ENCODE peak calls at places on chromosomes 12 and 14, in seven cellular contexts. P is A172, D is heart right ventricle, Z is AG09319, C is WTC11, B is nucleus accumbens, Q is HS-5. V is an unnamed sample.

GRCh38 chr12:119258149-119258548 is 76.4 kb upstream of the CCDC60 start:
- DNase-seq in B (no peak), D (no peak), Z (no peak), C (no peak), P (no peak), Q (no peak), V (no peak)

GRCh38 chr12:53327435-53328042 is 6.1 kb upstream of the AAAS start:
- DNase-seq in Q (no peak), D (no peak), B (no peak), C (no peak), Z (no peak), P (no peak), V (no peak)

GRCh38 chr12:75724913-75725312 is 213.5 kb upstream of the KRR1 start:
- DNase-seq in D (no peak), C (no peak), Z (peak; percentile 83), P (peak; percentile 81), Q (peak; percentile 82), B (no peak), V (no peak)

GRCh38 chr14:90700928-90701776 is 115.1 kb downstream of the TTC7B start:
- DNase-seq in C (no peak), Q (no peak), B (no peak), D (no peak), Z (no peak), P (no peak), V (peak; percentile 62)

GRCh38 chr14:31420013-31420318 is 384 bp downstream of the HEATR5A start:
- DNase-seq in D (peak; percentile 72), C (peak; percentile 78), Q (no peak), Z (no peak), B (no peak), P (no peak), V (peak; percentile 67)

GRCh38 chr12:98574110-98574509 is 19.4 kb upstream of the SLC25A3 start:
- DNase-seq in Q (no peak), Z (no peak), B (no peak), P (no peak), D (no peak), C (no peak), V (no peak)

GRCh38 chr12:70549340-70550179 is 87.7 kb downstream of the PTPRB start:
- DNase-seq in Q (no peak), D (no peak), C (no peak), B (no peak), Z (no peak), P (no peak), V (no peak)

GRCh38 chr12:132222096-132222807 is 78.0 kb downstream of the NOC4L start:
- DNase-seq in P (peak; percentile 40), Q (peak; percentile 1), C (no peak), Z (no peak), B (no peak), D (no peak), V (no peak)

GRCh38 chr14:99627510-99628381 is 17.2 kb upstream of the HHIPL1 start:
- DNase-seq in Z (no peak), B (no peak), C (no peak), Q (no peak), P (no peak), D (no peak), V (no peak)

GRCh38 chr14:71121711-71122110 is 214.5 kb downstream of the PCNX1 start:
- DNase-seq in Z (no peak), C (no peak), D (no peak), B (no peak), Q (no peak), P (no peak), V (no peak)

GRCh38 chr14:28143340-28143739 is 623.2 kb upstream of the FOXG1 start:
- DNase-seq in P (no peak), C (no peak), Q (no peak), D (no peak), B (no peak), Z (no peak), V (no peak)

GRCh38 chr12:10901427-10901826 is 7.9 kb downstream of the TAS2R13 start:
- DNase-seq in P (no peak), D (no peak), B (no peak), C (no peak), Q (no peak), Z (no peak), V (no peak)

GRCh38 chr12:22459872-22460490 is 84.4 kb downstream of the C2CD5 start:
- DNase-seq in D (no peak), P (peak; percentile 30), Z (no peak), Q (no peak), B (no peak), C (no peak), V (no peak)

GRCh38 chr14:105495990-105496830 is 5.2 kb downstream of the TEDC1 start:
- DNase-seq in Q (no peak), D (peak; percentile 11), P (no peak), Z (no peak), B (no peak), C (peak; percentile 8), V (no peak)

GRCh38 chr14:64421166-64421565 is 33.0 kb downstream of the MTHFD1 start:
- DNase-seq in B (no peak), C (no peak), Q (no peak), P (peak; percentile 57), Z (peak; percentile 35), D (no peak), V (no peak)

GRCh38 chr12:9741726-9742125 is 8.8 kb upstream of the CLECL1 start:
- DNase-seq in D (no peak), Q (no peak), P (no peak), Z (no peak), B (no peak), C (no peak), V (no peak)

GRCh38 chr14:45679852-45680251 is 426.9 kb upstream of the MIS18BP1 start:
- DNase-seq in P (peak; percentile 85), D (no peak), Q (peak; percentile 83), B (no peak), C (no peak), Z (no peak), V (no peak)

GRCh38 chr12:100753837-100754236 is 40.7 kb upstream of the ANO4 start:
- DNase-seq in Q (no peak), C (no peak), Z (no peak), D (no peak), B (no peak), P (no peak), V (no peak)

GRCh38 chr14:68977741-68978549 is 1.2 kb downstream of the ACTN1 start:
- DNase-seq in B (no peak), Z (peak; percentile 93), P (peak; percentile 76), D (peak; percentile 62), Q (peak; percentile 72), C (peak; percentile 64), V (peak; percentile 87)

GRCh38 chr14:73467377-73467776 is 9.0 kb upstream of the NUMB start:
- DNase-seq in Q (no peak), P (no peak), D (no peak), B (no peak), C (no peak), Z (no peak), V (no peak)

GRCh38 chr12:49296836-49297694 is 2.1 kb downstream of the PRPH start:
- DNase-seq in C (peak; percentile 80), D (no peak), Z (no peak), B (no peak), Q (no peak), P (no peak), V (no peak)

GRCh38 chr14:101602466-101602840 is 41.2 kb downstream of the DIO3 start:
- DNase-seq in P (no peak), D (no peak), C (no peak), Z (no peak), B (no peak), Q (no peak), V (no peak)

GRCh38 chr12:104054681-104055346 is 4.8 kb upstream of the GLT8D2 start:
- DNase-seq in D (no peak), Z (no peak), C (no peak), Q (no peak), B (no peak), P (no peak), V (no peak)

GRCh38 chr12:15168279-15168678 is 52.9 kb downstream of the RERG start:
- DNase-seq in Z (no peak), Q (no peak), B (no peak), C (no peak), D (no peak), P (no peak), V (no peak)

GRCh38 chr14:58637040-58637390 is 747 bp upstream of the DACT1 start:
- DNase-seq in B (no peak), D (peak; percentile 25), P (peak; percentile 21), Q (no peak), Z (peak; percentile 71), C (no peak), V (peak; percentile 58)

GRCh38 chr14:56854325-56854724 is 44.0 kb upstream of the OTX2 start:
- DNase-seq in B (no peak), D (no peak), Z (no peak), P (no peak), C (no peak), Q (no peak), V (no peak)

GRCh38 chr12:113106361-113106760 is 29.2 kb downstream of the RASAL1 start:
- DNase-seq in B (no peak), Q (no peak), D (no peak), C (no peak), P (no peak), Z (no peak), V (no peak)

GRCh38 chr12:6460751-6461371 is 9.0 kb downstream of the TAPBPL start:
- DNase-seq in Z (no peak), P (no peak), C (peak; percentile 1), D (no peak), Q (no peak), B (no peak), V (no peak)

GRCh38 chr12:7375145-7375543 is 68.8 kb downstream of the CD163L1 start:
- DNase-seq in Z (no peak), C (no peak), P (no peak), Q (no peak), D (no peak), B (no peak), V (no peak)

GRCh38 chr14:90883782-90884181 is 67.6 kb upstream of the TTC7B start:
- DNase-seq in B (no peak), D (no peak), C (no peak), Z (no peak), Q (no peak), P (no peak), V (no peak)

GRCh38 chr12:32159925-32160324 is 53.3 kb downstream of the BICD1 start:
- DNase-seq in Q (no peak), D (no peak), P (no peak), B (no peak), Z (no peak), C (no peak), V (no peak)

GRCh38 chr14:77372304-77372841 is 4.5 kb downstream of the TMED8 start:
- DNase-seq in D (no peak), Q (no peak), B (no peak), C (no peak), P (no peak), Z (peak; percentile 32), V (no peak)

GRCh38 chr14:59788176-59788575 is 82.4 kb downstream of the RTN1 start:
- DNase-seq in C (no peak), D (no peak), Q (no peak), P (no peak), Z (no peak), B (no peak), V (no peak)

GRCh38 chr14:94561656-94562010 is 391 bp downstream of the SERPINA4 start:
- DNase-seq in D (no peak), P (no peak), Z (no peak), B (no peak), Q (no peak), C (no peak), V (no peak)

GRCh38 chr12:6905414-6906040 is 905 bp downstream of the LRRC23 start:
- DNase-seq in B (no peak), Q (no peak), C (no peak), Z (no peak), D (no peak), P (no peak), V (no peak)

GRCh38 chr12:112916270-112916669 is 9.5 kb downstream of the OAS1 start:
- DNase-seq in D (no peak), C (no peak), B (no peak), Z (no peak), Q (no peak), P (no peak), V (no peak)

GRCh38 chr12:124745891-124746570 is 117.6 kb downstream of the SCARB1 start:
- DNase-seq in B (peak; percentile 60), P (peak; percentile 90), Z (peak; percentile 87), Q (no peak), C (peak; percentile 84), D (peak; percentile 92), V (peak; percentile 93)